ENCODE peak calls at places on chromosomes 13 and 19, in eight cellular contexts. Z is NCI-H2107; A is WERI-Rb-1; D is OCI-M1; F is ascending aorta; X is heart left ventricle; Y is stimulated activated CD4-positive, alpha-beta T cell treated with anti-CD3 and anti-CD28 coated beads, TNF-alpha, amount 100 ng/mL, for 48 hours; N is activated CD8-positive, alpha-beta memory T cell treated with anti-CD3 and anti-CD28 coated beads for 4 hours. U is an unnamed sample.

GRCh38 chr13:43786472-43786765 is 353 bp downstream of the ENOX1 start:
- DNase-seq in Z (no peak), A (no peak), D (no peak), F (no peak), X (no peak), Y (no peak), N (no peak), U (no peak)

GRCh38 chr13:103523853-103524252 is 457.6 kb upstream of the SLC10A2 start:
- DNase-seq in Z (no peak), A (no peak), D (no peak), F (no peak), X (no peak), Y (no peak), N (no peak), U (no peak)

GRCh38 chr13:94917814-94918213 is 205.5 kb upstream of the SOX21 start:
- DNase-seq in Z (no peak), A (no peak), D (no peak), F (no peak), X (no peak), Y (no peak), N (no peak), U (no peak)

GRCh38 chr19:44614313-44614712 is 950 bp downstream of the IGSF23 start:
- DNase-seq in Z (no peak), A (no peak), D (no peak), F (no peak), X (no peak), Y (no peak), N (no peak), U (no peak)

GRCh38 chr19:10228925-10229324 is 2.2 kb downstream of the S1PR2 start:
- DNase-seq in Z (no peak), A (peak; percentile 35), D (peak; percentile 87), F (no peak), X (no peak), Y (no peak), N (no peak), U (no peak)

GRCh38 chr19:19471682-19472081 is 43.7 kb downstream of the TSSK6 start:
- DNase-seq in Z (no peak), A (no peak), D (no peak), F (no peak), X (no peak), Y (no peak), N (no peak), U (no peak)

GRCh38 chr13:113862766-113863510 is 938 bp downstream of the GAS6 start:
- DNase-seq in Z (no peak), A (no peak), D (no peak), F (no peak), X (peak; percentile 81), Y (no peak), N (no peak), U (no peak)

GRCh38 chr13:22278336-22278929 is 607.6 kb downstream of the FGF9 start:
- DNase-seq in Z (peak; percentile 2), A (no peak), D (peak; percentile 59), F (peak; percentile 73), X (peak; percentile 36), Y (peak; percentile 46), N (peak; percentile 51), U (peak; percentile 43)

GRCh38 chr19:34173145-34173956 is 1.0 kb downstream of the LSM14A start:
- DNase-seq in Z (no peak), A (no peak), D (peak; percentile 77), F (no peak), X (peak; percentile 24), Y (peak; percentile 10), N (no peak), U (no peak)

GRCh38 chr19:45103200-45103624 is 10.2 kb downstream of the PPP1R37 start:
- DNase-seq in Z (no peak), A (no peak), D (no peak), F (no peak), X (no peak), Y (peak; percentile 24), N (no peak), U (no peak)

GRCh38 chr13:34430294-34430693 is 511.8 kb upstream of the NBEA start:
- DNase-seq in Z (no peak), A (no peak), D (no peak), F (no peak), X (no peak), Y (no peak), N (no peak), U (no peak)

GRCh38 chr13:91399189-91400093 is 1.0 kb downstream of the GPC5 start:
- DNase-seq in Z (no peak), A (no peak), D (no peak), F (no peak), X (no peak), Y (no peak), N (no peak), U (no peak)

GRCh38 chr13:108288741-108289140 is 19.2 kb downstream of the TNFSF13B start:
- DNase-seq in Z (no peak), A (no peak), D (no peak), F (no peak), X (no peak), Y (no peak), N (no peak), U (no peak)

GRCh38 chr13:41398494-41399190 is 58.7 kb upstream of the RGCC start:
- DNase-seq in Z (no peak), A (no peak), D (no peak), F (no peak), X (no peak), Y (no peak), N (no peak), U (no peak)

GRCh38 chr19:55907286-55907685 is 24.9 kb downstream of the NLRP13 start:
- DNase-seq in Z (no peak), A (no peak), D (no peak), F (no peak), X (no peak), Y (no peak), N (no peak), U (no peak)

GRCh38 chr13:38814331-38814730 is 127.5 kb downstream of the FREM2 start:
- DNase-seq in Z (no peak), A (no peak), D (no peak), F (no peak), X (no peak), Y (no peak), N (no peak), U (no peak)

GRCh38 chr19:38388310-38389100 is at the start of gene SPRED3:
- DNase-seq in Z (no peak), A (peak; percentile 68), D (no peak), F (no peak), X (no peak), Y (no peak), N (no peak), U (no peak)

GRCh38 chr19:35696835-35697234 is 7.5 kb upstream of the ZBTB32 start:
- DNase-seq in Z (no peak), A (no peak), D (no peak), F (no peak), X (no peak), Y (no peak), N (no peak), U (peak; percentile 70)

GRCh38 chr13:36753176-36753575 is 65.8 kb upstream of the RFXAP start:
- DNase-seq in Z (no peak), A (no peak), D (no peak), F (no peak), X (no peak), Y (no peak), N (no peak), U (no peak)

GRCh38 chr13:31240921-31241320 is 41.1 kb downstream of the B3GLCT start:
- DNase-seq in Z (no peak), A (no peak), D (no peak), F (no peak), X (no peak), Y (no peak), N (no peak), U (no peak)

GRCh38 chr13:67951431-67951830 is 721.3 kb upstream of the PCDH9 start:
- DNase-seq in Z (no peak), A (no peak), D (no peak), F (no peak), X (no peak), Y (no peak), N (no peak), U (no peak)

GRCh38 chr19:2289714-2290435 is 7.9 kb upstream of the PEAK3 start:
- DNase-seq in Z (no peak), A (no peak), D (peak; percentile 88), F (no peak), X (no peak), Y (no peak), N (no peak), U (peak; percentile 48)

GRCh38 chr13:95315752-95316151 is 14.5 kb upstream of the ABCC4 start:
- DNase-seq in Z (no peak), A (no peak), D (no peak), F (no peak), X (no peak), Y (no peak), N (no peak), U (no peak)

GRCh38 chr19:55265723-55266386 is 7.0 kb upstream of the PPP6R1 start:
- DNase-seq in Z (no peak), A (no peak), D (no peak), F (no peak), X (no peak), Y (no peak), N (no peak), U (no peak)

GRCh38 chr19:51029718-51030117 is 3.3 kb upstream of the KLK11 start:
- DNase-seq in Z (no peak), A (no peak), D (no peak), F (no peak), X (no peak), Y (no peak), N (no peak), U (no peak)

GRCh38 chr13:110183925-110184324 is 123.0 kb downstream of the COL4A1 start:
- DNase-seq in Z (no peak), A (peak; percentile 46), D (no peak), F (no peak), X (no peak), Y (no peak), N (no peak), U (no peak)

GRCh38 chr19:7505288-7505681 is 10.6 kb upstream of the ZNF358 start:
- DNase-seq in Z (no peak), A (no peak), D (no peak), F (no peak), X (no peak), Y (no peak), N (no peak), U (no peak)

GRCh38 chr13:28047784-28048388 is 52.5 kb downstream of the FLT3 start:
- DNase-seq in Z (no peak), A (no peak), D (peak; percentile 25), F (no peak), X (no peak), Y (no peak), N (no peak), U (peak; percentile 94)

GRCh38 chr19:53927745-53928144 is 18.7 kb downstream of the CACNG7 start:
- DNase-seq in Z (no peak), A (no peak), D (peak; percentile 74), F (no peak), X (peak; percentile 42), Y (no peak), N (no peak), U (no peak)

GRCh38 chr19:13118424-13119193 is 545 bp downstream of the NACC1 start:
- DNase-seq in Z (no peak), A (peak; percentile 90), D (peak; percentile 68), F (no peak), X (peak; percentile 64), Y (no peak), N (no peak), U (no peak)

GRCh38 chr19:57934820-57935665 is at the start of gene ZNF418:
- DNase-seq in Z (no peak), A (peak; percentile 77), D (peak; percentile 95), F (peak; percentile 68), X (peak; percentile 79), Y (no peak), N (peak; percentile 14), U (peak; percentile 55)

GRCh38 chr19:10699650-10700335 is 1.4 kb upstream of the QTRT1 start:
- DNase-seq in Z (no peak), A (peak; percentile 65), D (peak; percentile 93), F (no peak), X (no peak), Y (peak; percentile 71), N (peak; percentile 46), U (peak; percentile 35)

GRCh38 chr19:2624537-2625091 is 77.9 kb downstream of the GNG7 start:
- DNase-seq in Z (no peak), A (peak; percentile 49), D (no peak), F (no peak), X (peak; percentile 68), Y (no peak), N (no peak), U (no peak)

U was measured in GM12878.